ENCODE peak calls at places on chromosomes 13 and 19, in nine cellular contexts. F, L, V, E, D, C, A, K and R are unnamed samples.

GRCh38 chr13:72290962-72291681 is 424.1 kb upstream of the DACH1 start:
- DNase-seq in F (no peak), L (no peak), V (no peak), E (no peak), D (no peak), C (no peak), A (peak; percentile 58), K (peak; percentile 47), R (no peak)

GRCh38 chr19:47417746-47418594 is 1.4 kb downstream of the MEIS3 start:
- DNase-seq in F (no peak), L (no peak), V (no peak), E (no peak), D (no peak), C (no peak), A (no peak), K (peak; percentile 38), R (no peak)

GRCh38 chr19:1503089-1503924 is 9.5 kb downstream of the ADAMTSL5 start:
- DNase-seq in F (peak; percentile 81), L (no peak), V (no peak), E (peak; percentile 81), D (no peak), C (no peak), A (peak; percentile 14), K (peak; percentile 85), R (peak; percentile 59)

GRCh38 chr19:9584073-9584833 is at the start of gene ZNF121:
- DNase-seq in F (peak; percentile 91), L (no peak), V (peak; percentile 86), E (peak; percentile 91), D (peak; percentile 89), C (peak; percentile 88), A (peak; percentile 76), K (peak; percentile 97), R (peak; percentile 86)

GRCh38 chr13:75372517-75372916 is 109.5 kb downstream of the TBC1D4 start:
- DNase-seq in F (no peak), L (no peak), V (no peak), E (no peak), D (no peak), C (no peak), A (peak; percentile 48), K (peak; percentile 74), R (no peak)

GRCh38 chr19:7917292-7918061 is 2.7 kb upstream of the SNAPC2 start:
- DNase-seq in F (peak; percentile 77), L (no peak), V (no peak), E (peak; percentile 76), D (peak; percentile 75), C (no peak), A (peak; percentile 29), K (peak; percentile 83), R (peak; percentile 69)

GRCh38 chr19:17390665-17391370 is 3.2 kb downstream of the CCDC194 start:
- DNase-seq in F (peak; percentile 92), L (no peak), V (peak; percentile 89), E (peak; percentile 90), D (peak; percentile 94), C (peak; percentile 93), A (peak; percentile 88), K (peak; percentile 98), R (peak; percentile 87)

GRCh38 chr19:39196860-39197562 is at the start of gene NCCRP1:
- DNase-seq in F (no peak), L (no peak), V (no peak), E (no peak), D (no peak), C (no peak), A (no peak), K (peak; percentile 81), R (no peak)

GRCh38 chr13:31067416-31068118 is 94.1 kb downstream of the HSPH1 start:
- DNase-seq in F (no peak), L (no peak), V (no peak), E (no peak), D (no peak), C (no peak), A (peak; percentile 38), K (no peak), R (no peak)

DNA sequence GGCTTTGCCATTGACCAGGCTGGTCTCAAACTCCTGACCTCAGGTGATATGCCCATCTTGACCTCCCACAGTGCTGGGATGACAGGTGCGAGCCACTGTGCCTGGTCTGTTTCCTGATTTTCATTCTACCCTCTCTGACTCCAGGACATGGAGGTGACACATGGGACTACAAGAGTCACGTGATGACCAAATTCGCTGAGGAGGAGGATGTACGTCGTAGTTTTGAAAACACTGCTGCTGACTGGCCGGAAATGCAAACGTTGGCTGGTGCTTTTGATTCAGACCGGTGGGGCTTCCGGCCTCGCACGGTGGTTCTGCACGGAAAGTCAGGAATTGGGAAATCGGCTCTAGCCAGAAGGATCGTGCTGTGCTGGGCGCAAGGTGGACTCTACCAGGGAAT is 40.2 kb downstream of the NLRP5 start:
- DNase-seq in F (no peak), L (no peak), V (no peak), E (no peak), D (no peak), C (no peak), A (no peak), K (no peak), R (no peak)
- H3K4me3 ChIP-seq in F (no peak overlapping the region), L (no peak overlapping the region), V (no peak overlapping the region), E (no peak overlapping the region), D (no peak overlapping the region), C (no peak overlapping the region), A (no peak overlapping the region), K (no peak overlapping the region), R (no peak overlapping the region)

DNA sequence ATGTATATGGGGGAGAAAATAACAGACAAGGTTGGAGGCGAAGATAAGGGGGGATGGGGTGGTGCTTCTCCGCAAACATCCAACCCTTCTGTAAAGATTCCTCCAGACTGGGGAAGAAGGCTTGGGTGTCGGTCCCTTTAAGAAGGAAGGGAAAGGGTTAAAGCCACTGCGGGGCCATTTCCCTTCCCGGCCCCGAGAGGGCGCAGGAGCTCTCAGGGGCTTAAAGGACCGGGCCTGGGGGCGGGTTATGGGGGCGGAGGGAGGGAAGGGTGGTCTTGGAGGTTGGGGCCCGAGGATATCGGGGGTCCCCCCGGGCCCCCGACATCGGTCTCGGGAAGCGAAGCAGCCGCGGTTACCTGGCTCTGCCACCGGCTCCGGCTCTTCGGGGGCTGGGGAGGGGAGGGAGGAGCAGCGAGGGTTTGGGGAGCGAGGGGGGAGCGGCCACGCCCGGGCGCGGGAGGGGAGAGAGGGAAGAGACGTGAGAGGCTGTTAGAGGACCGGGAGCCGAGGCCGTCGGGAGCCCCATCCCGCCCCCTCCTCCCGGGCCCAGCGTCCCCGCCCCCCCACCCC is 2.8 kb downstream of the TNNT1 start:
- DNase-seq in F (no peak), L (no peak), V (no peak), E (no peak), D (no peak), C (no peak), A (no peak), K (peak; percentile 91), R (no peak)
- TF ChIP-seq CTCF in F (peak; percentile 36), L (no peak), V (peak; percentile 47), E (no peak), D (no peak), C (no peak), A (peak; percentile 71), K (peak; percentile 75), R (no peak)

GRCh38 chr13:32956595-32956933 is 59.7 kb upstream of the KL start:
- DNase-seq in F (no peak), L (no peak), V (no peak), E (no peak), D (no peak), C (no peak), A (no peak), K (no peak), R (no peak)
- H3K4me3 ChIP-seq in F (no peak overlapping the region), L (no peak overlapping the region), V (no peak overlapping the region), E (no peak overlapping the region), D (no peak overlapping the region), C (no peak overlapping the region), A (no peak overlapping the region), K (no peak overlapping the region), R (no peak overlapping the region)

DNA sequence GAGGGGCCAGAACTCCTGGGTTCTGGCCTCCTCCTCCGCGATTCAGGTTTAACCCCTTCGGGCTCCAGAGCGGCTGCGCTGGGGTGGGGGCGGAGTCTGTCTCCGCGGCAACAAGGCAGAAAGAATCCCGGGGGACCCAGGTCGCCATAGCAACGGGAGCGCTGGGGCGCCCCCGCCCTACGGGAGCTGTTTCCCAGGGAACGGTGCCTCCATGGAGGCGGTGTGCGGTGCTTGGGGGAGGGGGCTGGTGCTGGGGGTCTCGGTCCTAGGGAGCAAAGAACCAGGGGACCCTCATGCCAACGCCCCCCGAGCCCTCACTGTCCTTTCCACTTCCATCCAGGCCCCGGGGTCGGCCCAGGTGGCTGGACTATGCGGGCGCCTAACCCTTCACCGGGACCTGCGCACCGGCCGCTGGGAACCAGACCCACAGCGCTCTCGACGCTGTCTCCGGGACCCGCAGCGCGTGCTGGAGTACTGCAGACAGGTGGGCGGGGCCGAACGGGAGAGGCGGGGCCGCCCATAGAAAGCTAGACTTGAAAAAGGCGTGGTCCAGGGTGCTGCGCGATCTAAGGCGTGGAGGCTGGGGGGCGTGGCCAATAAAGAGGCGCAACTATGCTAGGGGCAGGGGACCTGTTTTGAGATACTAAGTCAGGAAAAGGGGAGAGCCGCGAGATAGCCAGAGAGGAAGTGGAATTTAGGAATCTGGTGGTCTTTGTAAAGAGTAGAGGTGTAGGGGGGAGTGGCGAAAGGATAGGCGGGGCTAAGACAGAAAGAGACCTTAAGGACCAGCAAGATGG is 1.2 kb downstream of the APLP1 start:
- DNase-seq in F (peak; percentile 69), L (no peak), V (peak; percentile 67), E (peak; percentile 67), D (no peak), C (peak; percentile 60), A (peak; percentile 73), K (peak; percentile 99), R (peak; percentile 92)
- TF ChIP-seq CTCF in F (no peak), L (no peak), V (no peak), E (no peak), D (no peak), C (no peak), A (no peak), K (no peak), R (no peak)

DNA sequence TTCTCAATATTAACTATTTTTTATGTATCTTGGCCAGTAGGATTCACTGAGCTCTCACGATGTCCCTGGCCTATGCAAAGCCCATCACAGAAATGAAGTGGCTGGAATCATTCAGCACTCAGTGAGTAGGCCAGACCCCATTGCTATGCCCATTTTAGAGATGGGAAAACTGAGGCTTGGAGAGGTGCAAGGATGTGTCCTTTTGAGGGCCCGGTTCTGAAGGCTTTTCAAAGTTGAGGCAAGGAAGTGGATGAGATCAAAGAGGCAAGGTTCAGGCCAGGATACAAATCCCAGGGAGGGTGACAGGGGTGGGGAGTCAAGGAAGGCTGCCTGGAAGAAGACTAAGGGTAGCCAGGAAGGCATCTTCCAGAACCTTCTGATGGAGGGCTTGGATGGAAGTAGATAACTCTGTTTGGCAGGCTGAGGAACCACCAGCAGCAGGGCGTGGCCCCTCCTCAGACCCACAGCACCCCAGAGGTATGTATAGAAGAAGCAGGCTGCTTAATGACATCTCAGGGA is 18.8 kb upstream of the ERCC1 start:
- DNase-seq in F (no peak), L (no peak), V (no peak), E (no peak), D (no peak), C (no peak), A (no peak), K (no peak), R (no peak)
- H3K4me3 ChIP-seq in F (no peak overlapping the region), L (no peak overlapping the region), V (no peak overlapping the region), E (no peak overlapping the region), D (no peak overlapping the region), C (no peak overlapping the region), A (no peak overlapping the region), K (peak overlapping the region; percentile 85), R (no peak overlapping the region)